ENCODE peak calls at places on chromosomes 7 and 10, in nine cellular contexts. One of them, this sample, is unnamed.

GRCh38 chr7:3215624-3216585 is 85.1 kb upstream of the SDK1 start:
- DNase-seq in OCI-M1: no peak
- DNase-seq in lung: peak; percentile 52
- DNase-seq in NCI-H1092 treated with DMSO at 0.1 percent for 48 hours: no peak
- DNase-seq in left ventricle myocardium inferior: no peak
- DNase-seq in activated T-helper 1 cell treated with anti-CD3 and anti-CD28 coated beads, Interleukin-2, amount 50 U/mL, for 16 hours: no peak
- DNase-seq in IMR-90: no peak
- DNase-seq in astrocyte of the spinal cord: no peak
- DNase-seq in anterior cingulate cortex: no peak
- DNase-seq in this sample: no peak

GRCh38 chr10:90089724-90090123 is 388.3 kb downstream of the KIF20B start:
- DNase-seq in OCI-M1: no peak
- DNase-seq in lung: no peak
- DNase-seq in NCI-H1092 treated with DMSO at 0.1 percent for 48 hours: no peak
- DNase-seq in left ventricle myocardium inferior: no peak
- DNase-seq in activated T-helper 1 cell treated with anti-CD3 and anti-CD28 coated beads, Interleukin-2, amount 50 U/mL, for 16 hours: no peak
- DNase-seq in IMR-90: no peak
- DNase-seq in astrocyte of the spinal cord: no peak
- DNase-seq in anterior cingulate cortex: no peak
- DNase-seq in this sample: no peak

GRCh38 chr10:33277135-33277536 is 57.3 kb downstream of the NRP1 start:
- DNase-seq in OCI-M1: no peak
- DNase-seq in lung: no peak
- DNase-seq in NCI-H1092 treated with DMSO at 0.1 percent for 48 hours: no peak
- DNase-seq in left ventricle myocardium inferior: peak; percentile 78
- DNase-seq in activated T-helper 1 cell treated with anti-CD3 and anti-CD28 coated beads, Interleukin-2, amount 50 U/mL, for 16 hours: no peak
- DNase-seq in IMR-90: peak; percentile 47
- DNase-seq in astrocyte of the spinal cord: no peak
- DNase-seq in anterior cingulate cortex: no peak
- DNase-seq in this sample: no peak

GRCh38 chr7:46393142-46393541 is 472.1 kb upstream of the IGFBP3 start:
- DNase-seq in OCI-M1: peak; percentile 4
- DNase-seq in lung: no peak
- DNase-seq in NCI-H1092 treated with DMSO at 0.1 percent for 48 hours: no peak
- DNase-seq in left ventricle myocardium inferior: no peak
- DNase-seq in activated T-helper 1 cell treated with anti-CD3 and anti-CD28 coated beads, Interleukin-2, amount 50 U/mL, for 16 hours: no peak
- DNase-seq in IMR-90: peak; percentile 23
- DNase-seq in astrocyte of the spinal cord: no peak
- DNase-seq in anterior cingulate cortex: no peak
- DNase-seq in this sample: no peak

GRCh38 chr7:141699860-141700259 is 2.1 kb downstream of the DENND11 start:
- DNase-seq in OCI-M1: no peak
- DNase-seq in lung: no peak
- DNase-seq in NCI-H1092 treated with DMSO at 0.1 percent for 48 hours: no peak
- DNase-seq in left ventricle myocardium inferior: no peak
- DNase-seq in activated T-helper 1 cell treated with anti-CD3 and anti-CD28 coated beads, Interleukin-2, amount 50 U/mL, for 16 hours: no peak
- DNase-seq in IMR-90: no peak
- DNase-seq in astrocyte of the spinal cord: no peak
- DNase-seq in anterior cingulate cortex: no peak
- DNase-seq in this sample: no peak

GRCh38 chr7:151388430-151388829 is 21.4 kb downstream of the WDR86 start:
- DNase-seq in OCI-M1: no peak
- DNase-seq in lung: no peak
- DNase-seq in NCI-H1092 treated with DMSO at 0.1 percent for 48 hours: no peak
- DNase-seq in left ventricle myocardium inferior: no peak
- DNase-seq in activated T-helper 1 cell treated with anti-CD3 and anti-CD28 coated beads, Interleukin-2, amount 50 U/mL, for 16 hours: no peak
- DNase-seq in IMR-90: no peak
- DNase-seq in astrocyte of the spinal cord: no peak
- DNase-seq in anterior cingulate cortex: no peak
- DNase-seq in this sample: no peak

GRCh38 chr10:95350830-95351228 is 60.0 kb upstream of the PDLIM1 start:
- DNase-seq in OCI-M1: no peak
- DNase-seq in lung: no peak
- DNase-seq in NCI-H1092 treated with DMSO at 0.1 percent for 48 hours: no peak
- DNase-seq in left ventricle myocardium inferior: no peak
- DNase-seq in activated T-helper 1 cell treated with anti-CD3 and anti-CD28 coated beads, Interleukin-2, amount 50 U/mL, for 16 hours: no peak
- DNase-seq in IMR-90: no peak
- DNase-seq in astrocyte of the spinal cord: no peak
- DNase-seq in anterior cingulate cortex: no peak
- DNase-seq in this sample: no peak

GRCh38 chr10:117391436-117392205 is 16.4 kb upstream of the PDZD8 start:
- DNase-seq in OCI-M1: no peak
- DNase-seq in lung: peak; percentile 32
- DNase-seq in NCI-H1092 treated with DMSO at 0.1 percent for 48 hours: no peak
- DNase-seq in left ventricle myocardium inferior: peak; percentile 22
- DNase-seq in activated T-helper 1 cell treated with anti-CD3 and anti-CD28 coated beads, Interleukin-2, amount 50 U/mL, for 16 hours: no peak
- DNase-seq in IMR-90: peak; percentile 30
- DNase-seq in astrocyte of the spinal cord: peak; percentile 63
- DNase-seq in anterior cingulate cortex: no peak
- DNase-seq in this sample: no peak

GRCh38 chr7:5626456-5626855 is 155.0 kb downstream of the RNF216 start:
- DNase-seq in OCI-M1: no peak
- DNase-seq in lung: no peak
- DNase-seq in NCI-H1092 treated with DMSO at 0.1 percent for 48 hours: no peak
- DNase-seq in left ventricle myocardium inferior: no peak
- DNase-seq in activated T-helper 1 cell treated with anti-CD3 and anti-CD28 coated beads, Interleukin-2, amount 50 U/mL, for 16 hours: no peak
- DNase-seq in IMR-90: no peak
- DNase-seq in astrocyte of the spinal cord: no peak
- DNase-seq in anterior cingulate cortex: no peak
- DNase-seq in this sample: no peak

GRCh38 chr10:132047575-132048293 is 18.0 kb upstream of the JAKMIP3 start:
- DNase-seq in OCI-M1: no peak
- DNase-seq in lung: no peak
- DNase-seq in NCI-H1092 treated with DMSO at 0.1 percent for 48 hours: no peak
- DNase-seq in left ventricle myocardium inferior: no peak
- DNase-seq in activated T-helper 1 cell treated with anti-CD3 and anti-CD28 coated beads, Interleukin-2, amount 50 U/mL, for 16 hours: no peak
- DNase-seq in IMR-90: no peak
- DNase-seq in astrocyte of the spinal cord: no peak
- DNase-seq in anterior cingulate cortex: no peak
- DNase-seq in this sample: no peak

GRCh38 chr7:29609162-29610030 is 45.8 kb downstream of the PRR15 start:
- DNase-seq in OCI-M1: peak; percentile 35
- DNase-seq in lung: no peak
- DNase-seq in NCI-H1092 treated with DMSO at 0.1 percent for 48 hours: peak; percentile 57
- DNase-seq in left ventricle myocardium inferior: no peak
- DNase-seq in activated T-helper 1 cell treated with anti-CD3 and anti-CD28 coated beads, Interleukin-2, amount 50 U/mL, for 16 hours: no peak
- DNase-seq in IMR-90: no peak
- DNase-seq in astrocyte of the spinal cord: peak; percentile 23
- DNase-seq in anterior cingulate cortex: no peak
- DNase-seq in this sample: no peak

GRCh38 chr7:66409493-66409892 is 204.4 kb downstream of the TPST1 start:
- DNase-seq in OCI-M1: no peak
- DNase-seq in lung: no peak
- DNase-seq in NCI-H1092 treated with DMSO at 0.1 percent for 48 hours: no peak
- DNase-seq in left ventricle myocardium inferior: no peak
- DNase-seq in activated T-helper 1 cell treated with anti-CD3 and anti-CD28 coated beads, Interleukin-2, amount 50 U/mL, for 16 hours: no peak
- DNase-seq in IMR-90: no peak
- DNase-seq in astrocyte of the spinal cord: no peak
- DNase-seq in anterior cingulate cortex: no peak
- DNase-seq in this sample: no peak

GRCh38 chr7:92641921-92642511 is 51.8 kb upstream of the FAM133B start:
- DNase-seq in OCI-M1: peak; percentile 100
- DNase-seq in lung: no peak
- DNase-seq in NCI-H1092 treated with DMSO at 0.1 percent for 48 hours: no peak
- DNase-seq in left ventricle myocardium inferior: no peak
- DNase-seq in activated T-helper 1 cell treated with anti-CD3 and anti-CD28 coated beads, Interleukin-2, amount 50 U/mL, for 16 hours: no peak
- DNase-seq in IMR-90: peak; percentile 86
- DNase-seq in astrocyte of the spinal cord: peak; percentile 87
- DNase-seq in anterior cingulate cortex: no peak
- DNase-seq in this sample: no peak

GRCh38 chr10:20767028-20767427 is 130.1 kb downstream of the NEBL start:
- DNase-seq in OCI-M1: no peak
- DNase-seq in lung: no peak
- DNase-seq in NCI-H1092 treated with DMSO at 0.1 percent for 48 hours: no peak
- DNase-seq in left ventricle myocardium inferior: no peak
- DNase-seq in activated T-helper 1 cell treated with anti-CD3 and anti-CD28 coated beads, Interleukin-2, amount 50 U/mL, for 16 hours: no peak
- DNase-seq in IMR-90: peak; percentile 4
- DNase-seq in astrocyte of the spinal cord: peak; percentile 50
- DNase-seq in anterior cingulate cortex: no peak
- DNase-seq in this sample: no peak

GRCh38 chr7:142602756-142603155 is 146.5 kb upstream of the PRSS1 start:
- DNase-seq in OCI-M1: no peak
- DNase-seq in lung: no peak
- DNase-seq in NCI-H1092 treated with DMSO at 0.1 percent for 48 hours: no peak
- DNase-seq in left ventricle myocardium inferior: peak; percentile 21
- DNase-seq in activated T-helper 1 cell treated with anti-CD3 and anti-CD28 coated beads, Interleukin-2, amount 50 U/mL, for 16 hours: no peak
- DNase-seq in IMR-90: no peak
- DNase-seq in astrocyte of the spinal cord: peak; percentile 26
- DNase-seq in anterior cingulate cortex: no peak
- DNase-seq in this sample: no peak

GRCh38 chr7:152922318-152923081 is 162.9 kb downstream of the ACTR3B start:
- DNase-seq in OCI-M1: no peak
- DNase-seq in lung: no peak
- DNase-seq in NCI-H1092 treated with DMSO at 0.1 percent for 48 hours: no peak
- DNase-seq in left ventricle myocardium inferior: no peak
- DNase-seq in activated T-helper 1 cell treated with anti-CD3 and anti-CD28 coated beads, Interleukin-2, amount 50 U/mL, for 16 hours: no peak
- DNase-seq in IMR-90: no peak
- DNase-seq in astrocyte of the spinal cord: no peak
- DNase-seq in anterior cingulate cortex: no peak
- DNase-seq in this sample: no peak

GRCh38 chr10:78618050-78618449 is 450.7 kb upstream of the ZMIZ1 start:
- DNase-seq in OCI-M1: no peak
- DNase-seq in lung: no peak
- DNase-seq in NCI-H1092 treated with DMSO at 0.1 percent for 48 hours: no peak
- DNase-seq in left ventricle myocardium inferior: no peak
- DNase-seq in activated T-helper 1 cell treated with anti-CD3 and anti-CD28 coated beads, Interleukin-2, amount 50 U/mL, for 16 hours: no peak
- DNase-seq in IMR-90: no peak
- DNase-seq in astrocyte of the spinal cord: no peak
- DNase-seq in anterior cingulate cortex: no peak
- DNase-seq in this sample: no peak

GRCh38 chr10:104351919-104352318 is 1.7 kb upstream of the CFAP58 start:
- DNase-seq in OCI-M1: peak; percentile 79
- DNase-seq in lung: no peak
- DNase-seq in NCI-H1092 treated with DMSO at 0.1 percent for 48 hours: no peak
- DNase-seq in left ventricle myocardium inferior: no peak
- DNase-seq in activated T-helper 1 cell treated with anti-CD3 and anti-CD28 coated beads, Interleukin-2, amount 50 U/mL, for 16 hours: no peak
- DNase-seq in IMR-90: no peak
- DNase-seq in astrocyte of the spinal cord: no peak
- DNase-seq in anterior cingulate cortex: no peak
- DNase-seq in this sample: no peak

GRCh38 chr10:20048161-20048560 is 231.9 kb downstream of the PLXDC2 start:
- DNase-seq in OCI-M1: no peak
- DNase-seq in lung: no peak
- DNase-seq in NCI-H1092 treated with DMSO at 0.1 percent for 48 hours: no peak
- DNase-seq in left ventricle myocardium inferior: no peak
- DNase-seq in activated T-helper 1 cell treated with anti-CD3 and anti-CD28 coated beads, Interleukin-2, amount 50 U/mL, for 16 hours: no peak
- DNase-seq in IMR-90: no peak
- DNase-seq in astrocyte of the spinal cord: no peak
- DNase-seq in anterior cingulate cortex: no peak
- DNase-seq in this sample: no peak

GRCh38 chr10:794382-794956 is 105.0 kb upstream of the DIP2C start:
- DNase-seq in OCI-M1: no peak
- DNase-seq in lung: no peak
- DNase-seq in NCI-H1092 treated with DMSO at 0.1 percent for 48 hours: no peak
- DNase-seq in left ventricle myocardium inferior: no peak
- DNase-seq in activated T-helper 1 cell treated with anti-CD3 and anti-CD28 coated beads, Interleukin-2, amount 50 U/mL, for 16 hours: no peak
- DNase-seq in IMR-90: peak; percentile 48
- DNase-seq in astrocyte of the spinal cord: peak; percentile 24
- DNase-seq in anterior cingulate cortex: no peak
- DNase-seq in this sample: no peak

GRCh38 chr7:79736418-79736817 is 283.0 kb upstream of the MAGI2 start:
- DNase-seq in OCI-M1: no peak
- DNase-seq in lung: no peak
- DNase-seq in NCI-H1092 treated with DMSO at 0.1 percent for 48 hours: no peak
- DNase-seq in left ventricle myocardium inferior: no peak
- DNase-seq in activated T-helper 1 cell treated with anti-CD3 and anti-CD28 coated beads, Interleukin-2, amount 50 U/mL, for 16 hours: no peak
- DNase-seq in IMR-90: no peak
- DNase-seq in astrocyte of the spinal cord: no peak
- DNase-seq in anterior cingulate cortex: no peak
- DNase-seq in this sample: no peak

GRCh38 chr7:91287685-91288084 is 23.5 kb downstream of the FZD1 start:
- DNase-seq in OCI-M1: peak; percentile 70
- DNase-seq in lung: no peak
- DNase-seq in NCI-H1092 treated with DMSO at 0.1 percent for 48 hours: no peak
- DNase-seq in left ventricle myocardium inferior: no peak
- DNase-seq in activated T-helper 1 cell treated with anti-CD3 and anti-CD28 coated beads, Interleukin-2, amount 50 U/mL, for 16 hours: no peak
- DNase-seq in IMR-90: peak; percentile 4
- DNase-seq in astrocyte of the spinal cord: peak; percentile 20
- DNase-seq in anterior cingulate cortex: no peak
- DNase-seq in this sample: no peak

GRCh38 chr10:121598261-121599249 is at the start of gene FGFR2:
- DNase-seq in OCI-M1: no peak
- DNase-seq in lung: peak; percentile 77
- DNase-seq in NCI-H1092 treated with DMSO at 0.1 percent for 48 hours: peak; percentile 70
- DNase-seq in left ventricle myocardium inferior: peak; percentile 78
- DNase-seq in activated T-helper 1 cell treated with anti-CD3 and anti-CD28 coated beads, Interleukin-2, amount 50 U/mL, for 16 hours: no peak
- DNase-seq in IMR-90: no peak
- DNase-seq in astrocyte of the spinal cord: peak; percentile 62
- DNase-seq in anterior cingulate cortex: peak; percentile 73
- DNase-seq in this sample: peak; percentile 75

GRCh38 chr10:13890617-13891541 is 304.1 kb downstream of the PRPF18 start:
- DNase-seq in OCI-M1: no peak
- DNase-seq in lung: no peak
- DNase-seq in NCI-H1092 treated with DMSO at 0.1 percent for 48 hours: peak; percentile 38
- DNase-seq in left ventricle myocardium inferior: no peak
- DNase-seq in activated T-helper 1 cell treated with anti-CD3 and anti-CD28 coated beads, Interleukin-2, amount 50 U/mL, for 16 hours: no peak
- DNase-seq in IMR-90: peak; percentile 52
- DNase-seq in astrocyte of the spinal cord: peak; percentile 61
- DNase-seq in anterior cingulate cortex: peak; percentile 48
- DNase-seq in this sample: no peak

GRCh38 chr10:93346060-93346459 is 136.1 kb downstream of the MYOF start:
- DNase-seq in OCI-M1: no peak
- DNase-seq in lung: no peak
- DNase-seq in NCI-H1092 treated with DMSO at 0.1 percent for 48 hours: no peak
- DNase-seq in left ventricle myocardium inferior: no peak
- DNase-seq in activated T-helper 1 cell treated with anti-CD3 and anti-CD28 coated beads, Interleukin-2, amount 50 U/mL, for 16 hours: no peak
- DNase-seq in IMR-90: peak; percentile 21
- DNase-seq in astrocyte of the spinal cord: no peak
- DNase-seq in anterior cingulate cortex: no peak
- DNase-seq in this sample: no peak

GRCh38 chr7:102260856-102261255 is 25.8 kb upstream of the SH2B2 start:
- DNase-seq in OCI-M1: no peak
- DNase-seq in lung: no peak
- DNase-seq in NCI-H1092 treated with DMSO at 0.1 percent for 48 hours: no peak
- DNase-seq in left ventricle myocardium inferior: peak; percentile 49
- DNase-seq in activated T-helper 1 cell treated with anti-CD3 and anti-CD28 coated beads, Interleukin-2, amount 50 U/mL, for 16 hours: no peak
- DNase-seq in IMR-90: peak; percentile 68
- DNase-seq in astrocyte of the spinal cord: peak; percentile 65
- DNase-seq in anterior cingulate cortex: peak; percentile 69
- DNase-seq in this sample: peak; percentile 11

GRCh38 chr7:1130021-1130990 is 29.7 kb downstream of the ZFAND2A start:
- DNase-seq in OCI-M1: no peak
- DNase-seq in lung: no peak
- DNase-seq in NCI-H1092 treated with DMSO at 0.1 percent for 48 hours: no peak
- DNase-seq in left ventricle myocardium inferior: no peak
- DNase-seq in activated T-helper 1 cell treated with anti-CD3 and anti-CD28 coated beads, Interleukin-2, amount 50 U/mL, for 16 hours: no peak
- DNase-seq in IMR-90: no peak
- DNase-seq in astrocyte of the spinal cord: no peak
- DNase-seq in anterior cingulate cortex: no peak
- DNase-seq in this sample: no peak

GRCh38 chr10:96133135-96133534 is 3.0 kb downstream of the ZNF518A start:
- DNase-seq in OCI-M1: no peak
- DNase-seq in lung: no peak
- DNase-seq in NCI-H1092 treated with DMSO at 0.1 percent for 48 hours: no peak
- DNase-seq in left ventricle myocardium inferior: no peak
- DNase-seq in activated T-helper 1 cell treated with anti-CD3 and anti-CD28 coated beads, Interleukin-2, amount 50 U/mL, for 16 hours: no peak
- DNase-seq in IMR-90: peak; percentile 73
- DNase-seq in astrocyte of the spinal cord: peak; percentile 11
- DNase-seq in anterior cingulate cortex: no peak
- DNase-seq in this sample: no peak

GRCh38 chr10:44352316-44353127 is 32.4 kb downstream of the CXCL12 start:
- DNase-seq in OCI-M1: peak; percentile 30
- DNase-seq in lung: no peak
- DNase-seq in NCI-H1092 treated with DMSO at 0.1 percent for 48 hours: no peak
- DNase-seq in left ventricle myocardium inferior: peak; percentile 76
- DNase-seq in activated T-helper 1 cell treated with anti-CD3 and anti-CD28 coated beads, Interleukin-2, amount 50 U/mL, for 16 hours: no peak
- DNase-seq in IMR-90: peak; percentile 80
- DNase-seq in astrocyte of the spinal cord: peak; percentile 3
- DNase-seq in anterior cingulate cortex: no peak
- DNase-seq in this sample: no peak

GRCh38 chr7:1990001-1990670 is 242.6 kb downstream of the MAD1L1 start:
- DNase-seq in OCI-M1: no peak
- DNase-seq in lung: no peak
- DNase-seq in NCI-H1092 treated with DMSO at 0.1 percent for 48 hours: no peak
- DNase-seq in left ventricle myocardium inferior: peak; percentile 43
- DNase-seq in activated T-helper 1 cell treated with anti-CD3 and anti-CD28 coated beads, Interleukin-2, amount 50 U/mL, for 16 hours: no peak
- DNase-seq in IMR-90: no peak
- DNase-seq in astrocyte of the spinal cord: no peak
- DNase-seq in anterior cingulate cortex: no peak
- DNase-seq in this sample: no peak

GRCh38 chr10:6410830-6411229 is 169.2 kb downstream of the PRKCQ start:
- DNase-seq in OCI-M1: no peak
- DNase-seq in lung: no peak
- DNase-seq in NCI-H1092 treated with DMSO at 0.1 percent for 48 hours: no peak
- DNase-seq in left ventricle myocardium inferior: no peak
- DNase-seq in activated T-helper 1 cell treated with anti-CD3 and anti-CD28 coated beads, Interleukin-2, amount 50 U/mL, for 16 hours: no peak
- DNase-seq in IMR-90: no peak
- DNase-seq in astrocyte of the spinal cord: no peak
- DNase-seq in anterior cingulate cortex: no peak
- DNase-seq in this sample: no peak

This sample was measured in hypothalamus.